ENCODE peak calls at places on chromosomes 5 and 9, in four cellular contexts. One of them, this sample, is unnamed.
A peak's percentile ranks its signal among the peaks of the same experiment; 100 is the strongest.

GRCh38 chr9:105070176-105070575 is 142.2 kb upstream of the ABCA1 start:
- DNase-seq in HepG2: no peak
- DNase-seq in K562: no peak
- DNase-seq in GM12878: no peak
- DNase-seq in this sample: no peak

GRCh38 chr9:98191615-98192502 is 578 bp downstream of the CORO2A start:
- DNase-seq in HepG2: no peak
- DNase-seq in K562: peak; percentile 82
- DNase-seq in GM12878: no peak
- DNase-seq in this sample: peak; percentile 70

GRCh38 chr5:140312067-140312790 is 9.3 kb upstream of the PFDN1 start:
- DNase-seq in HepG2: no peak
- DNase-seq in K562: no peak
- DNase-seq in GM12878: no peak
- DNase-seq in this sample: no peak

GRCh38 chr5:71693828-71694427 is 25.1 kb upstream of the CARTPT start:
- DNase-seq in HepG2: peak; percentile 87
- DNase-seq in K562: no peak
- DNase-seq in GM12878: no peak
- DNase-seq in this sample: no peak

GRCh38 chr9:109600142-109600541 is 102.0 kb upstream of the PTPN3 start:
- DNase-seq in HepG2: no peak
- DNase-seq in K562: no peak
- DNase-seq in GM12878: no peak
- DNase-seq in this sample: no peak

GRCh38 chr5:113226337-113226736 is 208.5 kb downstream of the TSSK1B start:
- DNase-seq in HepG2: no peak
- DNase-seq in K562: no peak
- DNase-seq in GM12878: no peak
- DNase-seq in this sample: no peak

GRCh38 chr5:71653119-71653518 is 66.0 kb upstream of the CARTPT start:
- DNase-seq in HepG2: no peak
- DNase-seq in K562: no peak
- DNase-seq in GM12878: no peak
- DNase-seq in this sample: no peak

GRCh38 chr5:88203977-88204735 is 64.5 kb downstream of the TMEM161B start:
- DNase-seq in HepG2: no peak
- DNase-seq in K562: no peak
- DNase-seq in GM12878: no peak
- DNase-seq in this sample: no peak

GRCh38 chr5:175494271-175495183 is 16.2 kb downstream of the SFXN1 start:
- DNase-seq in HepG2: no peak
- DNase-seq in K562: no peak
- DNase-seq in GM12878: no peak
- DNase-seq in this sample: no peak

GRCh38 chr5:162956570-162956969 is 480.8 kb upstream of the CCNG1 start:
- DNase-seq in HepG2: no peak
- DNase-seq in K562: no peak
- DNase-seq in GM12878: no peak
- DNase-seq in this sample: no peak

GRCh38 chr9:98365227-98365669 is 109.8 kb upstream of the TBC1D2 start:
- DNase-seq in HepG2: peak; percentile 9
- DNase-seq in K562: peak; percentile 52
- DNase-seq in GM12878: no peak
- DNase-seq in this sample: no peak

GRCh38 chr5:173686950-173687349 is 70.5 kb upstream of the BOD1 start:
- DNase-seq in HepG2: no peak
- DNase-seq in K562: no peak
- DNase-seq in GM12878: no peak
- DNase-seq in this sample: no peak

GRCh38 chr9:134455537-134455936 is 129.3 kb downstream of the RXRA start:
- DNase-seq in HepG2: no peak
- DNase-seq in K562: no peak
- DNase-seq in GM12878: no peak
- DNase-seq in this sample: no peak

GRCh38 chr5:61123145-61123544 is 39.1 kb downstream of the SMIM15 start:
- DNase-seq in HepG2: peak; percentile 11
- DNase-seq in K562: no peak
- DNase-seq in GM12878: no peak
- DNase-seq in this sample: no peak

GRCh38 chr9:4530375-4530774 is 40.1 kb downstream of the SLC1A1 start:
- DNase-seq in HepG2: no peak
- DNase-seq in K562: no peak
- DNase-seq in GM12878: peak; percentile 57
- DNase-seq in this sample: no peak

GRCh38 chr5:143896981-143897380 is 85.0 kb downstream of the HMHB1 start:
- DNase-seq in HepG2: no peak
- DNase-seq in K562: no peak
- DNase-seq in GM12878: no peak
- DNase-seq in this sample: no peak

GRCh38 chr5:86644843-86645242 is 27.1 kb downstream of the COX7C start:
- DNase-seq in HepG2: no peak
- DNase-seq in K562: no peak
- DNase-seq in GM12878: no peak
- DNase-seq in this sample: peak; percentile 64

GRCh38 chr5:24539625-24540024 is 105.2 kb downstream of the CDH10 start:
- DNase-seq in HepG2: no peak
- DNase-seq in K562: no peak
- DNase-seq in GM12878: no peak
- DNase-seq in this sample: no peak

GRCh38 chr9:95126739-95127138 is 190.8 kb downstream of the FANCC start:
- DNase-seq in HepG2: no peak
- DNase-seq in K562: no peak
- DNase-seq in GM12878: no peak
- DNase-seq in this sample: no peak

GRCh38 chr9:112005939-112006338 is 109.3 kb downstream of the UGCG start:
- DNase-seq in HepG2: no peak
- DNase-seq in K562: no peak
- DNase-seq in GM12878: no peak
- DNase-seq in this sample: no peak

GRCh38 chr5:173534664-173535063 is 81.8 kb downstream of the BOD1 start:
- DNase-seq in HepG2: no peak
- DNase-seq in K562: no peak
- DNase-seq in GM12878: no peak
- DNase-seq in this sample: no peak

GRCh38 chr5:119483155-119483554 is 30.9 kb downstream of the HSD17B4 start:
- DNase-seq in HepG2: no peak
- DNase-seq in K562: no peak
- DNase-seq in GM12878: no peak
- DNase-seq in this sample: no peak

GRCh38 chr5:74540582-74540981 is 99.9 kb downstream of the ENC1 start:
- DNase-seq in HepG2: no peak
- DNase-seq in K562: no peak
- DNase-seq in GM12878: no peak
- DNase-seq in this sample: no peak

GRCh38 chr9:107283621-107284616 is 840 bp downstream of the RAD23B start:
- DNase-seq in HepG2: peak; percentile 73
- DNase-seq in K562: peak; percentile 64
- DNase-seq in GM12878: peak; percentile 51
- DNase-seq in this sample: peak; percentile 78

GRCh38 chr9:134192311-134192950 is 28.1 kb upstream of the RNU6ATAC start:
- DNase-seq in HepG2: no peak
- DNase-seq in K562: no peak
- DNase-seq in GM12878: no peak
- DNase-seq in this sample: no peak

GRCh38 chr9:108258640-108259039 is 597.1 kb downstream of the ACTL7B start:
- DNase-seq in HepG2: no peak
- DNase-seq in K562: no peak
- DNase-seq in GM12878: no peak
- DNase-seq in this sample: no peak

GRCh38 chr5:73268826-73269225 is 95.8 kb downstream of the TMEM174 start:
- DNase-seq in HepG2: no peak
- DNase-seq in K562: no peak
- DNase-seq in GM12878: no peak
- DNase-seq in this sample: no peak

GRCh38 chr9:87212563-87213154 is 265.4 kb upstream of the GAS1 start:
- DNase-seq in HepG2: no peak
- DNase-seq in K562: peak; percentile 4
- DNase-seq in GM12878: no peak
- DNase-seq in this sample: no peak

GRCh38 chr5:137158691-137159090 is 340.4 kb downstream of the SPOCK1 start:
- DNase-seq in HepG2: no peak
- DNase-seq in K562: no peak
- DNase-seq in GM12878: no peak
- DNase-seq in this sample: no peak

GRCh38 chr5:33891731-33892418 is at the start of gene ADAMTS12:
- DNase-seq in HepG2: no peak
- DNase-seq in K562: peak; percentile 24
- DNase-seq in GM12878: no peak
- DNase-seq in this sample: no peak

DNA sequence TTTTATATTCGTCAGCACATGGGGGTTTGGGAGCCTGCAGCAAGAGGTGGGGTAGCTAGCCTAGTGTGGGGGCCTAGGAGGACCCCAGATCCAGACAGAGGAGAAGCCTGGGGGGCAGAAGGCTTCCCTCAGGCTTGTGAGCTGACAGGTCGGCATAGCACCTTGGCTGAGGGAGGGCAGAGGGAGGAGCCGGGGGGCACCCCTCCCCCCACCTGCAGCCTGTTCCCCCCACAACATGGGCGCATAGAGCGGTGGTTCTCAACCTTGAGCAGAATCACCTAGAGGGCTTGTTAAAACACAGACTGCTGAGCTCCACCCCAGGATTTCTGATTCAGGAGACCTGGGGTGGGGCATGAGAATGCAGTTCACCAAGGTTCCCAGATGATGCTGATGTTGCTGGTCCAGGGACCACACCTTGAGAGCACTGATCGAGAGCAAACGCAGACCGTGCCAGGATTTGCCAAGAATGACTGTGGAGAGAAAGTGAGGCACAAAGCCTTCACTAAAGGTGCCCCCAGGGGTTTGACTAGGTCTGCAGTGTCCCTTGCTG is 163.4 kb downstream of the MACROH2A1 start:
- DNase-seq in HepG2: no peak
- DNase-seq in K562: no peak
- DNase-seq in GM12878: no peak
- DNase-seq in this sample: no peak
- TF ChIP-seq HDAC2 in HepG2: no peak
- TF ChIP-seq HDAC2 in K562: no peak
- TF ChIP-seq HDAC2 in GM12878: no peak
- TF ChIP-seq HDAC2 in this sample: no peak

DNA sequence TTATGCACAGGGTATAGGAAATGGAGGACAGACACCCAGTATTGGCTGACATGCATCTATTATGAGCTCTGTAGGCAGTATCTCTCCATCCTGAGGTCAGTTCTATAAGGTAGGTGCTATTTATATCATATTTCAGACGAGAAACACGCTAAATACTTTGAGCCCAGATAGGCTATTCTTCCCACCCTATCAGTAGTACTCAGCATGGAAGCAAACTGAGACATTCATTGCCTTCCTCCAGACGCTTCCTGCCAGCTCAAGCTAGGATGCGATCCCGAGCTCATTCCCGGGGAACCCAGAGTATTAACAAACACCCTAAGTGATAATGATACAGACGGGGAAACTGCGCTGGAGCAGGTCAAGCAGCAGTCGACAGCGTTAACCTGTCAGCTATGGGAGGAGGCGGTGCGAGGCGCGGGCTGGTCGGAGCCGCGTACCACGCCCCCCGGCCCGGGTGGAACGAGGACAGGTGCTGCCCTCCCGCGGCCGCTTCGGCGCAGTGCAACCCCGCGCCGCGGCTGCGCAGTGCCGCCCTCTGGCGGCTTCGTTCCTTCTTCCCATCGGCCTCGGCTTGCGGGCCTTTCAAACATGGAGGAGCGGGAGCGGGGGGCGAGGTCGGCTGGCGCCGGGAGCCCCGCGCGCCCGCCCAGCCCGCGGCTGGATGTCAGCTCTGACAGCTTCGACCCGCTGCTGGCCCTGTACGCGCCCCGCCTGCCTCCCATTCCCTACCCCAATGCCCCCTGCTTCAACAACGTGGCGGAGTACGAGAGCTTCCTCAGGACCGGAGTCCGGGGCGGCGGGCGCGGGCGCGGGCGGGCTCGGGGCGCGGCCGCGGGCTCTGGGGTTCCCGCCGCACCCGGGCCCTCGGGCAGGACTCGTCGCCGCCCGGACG is at the start of gene LSM11:
- DNase-seq in HepG2: peak; percentile 67
- DNase-seq in K562: peak; percentile 94
- DNase-seq in GM12878: peak; percentile 56
- DNase-seq in this sample: peak; percentile 98
- TF ChIP-seq POLR2AphosphoS5 in HepG2: peak; percentile 35
- TF ChIP-seq POLR2AphosphoS5 in K562: peak; percentile 50
- TF ChIP-seq POLR2AphosphoS5 in GM12878: no peak
- TF ChIP-seq POLR2AphosphoS5 in this sample: no peak

GRCh38 chr5:57777174-57777581 is 294.6 kb upstream of the ACTBL2 start:
- DNase-seq in HepG2: no peak
- DNase-seq in K562: no peak
- DNase-seq in GM12878: no peak
- DNase-seq in this sample: no peak

GRCh38 chr5:57780306-57780958 is 297.8 kb upstream of the ACTBL2 start:
- DNase-seq in HepG2: no peak
- DNase-seq in K562: no peak
- DNase-seq in GM12878: no peak
- DNase-seq in this sample: no peak

GRCh38 chr5:57780959-57781325 is 298.3 kb upstream of the ACTBL2 start:
- DNase-seq in HepG2: no peak
- DNase-seq in K562: no peak
- DNase-seq in GM12878: no peak
- DNase-seq in this sample: no peak

GRCh38 chr5:57778528-57779175 is 296.0 kb upstream of the ACTBL2 start:
- DNase-seq in HepG2: no peak
- DNase-seq in K562: no peak
- DNase-seq in GM12878: no peak
- DNase-seq in this sample: no peak

DNA sequence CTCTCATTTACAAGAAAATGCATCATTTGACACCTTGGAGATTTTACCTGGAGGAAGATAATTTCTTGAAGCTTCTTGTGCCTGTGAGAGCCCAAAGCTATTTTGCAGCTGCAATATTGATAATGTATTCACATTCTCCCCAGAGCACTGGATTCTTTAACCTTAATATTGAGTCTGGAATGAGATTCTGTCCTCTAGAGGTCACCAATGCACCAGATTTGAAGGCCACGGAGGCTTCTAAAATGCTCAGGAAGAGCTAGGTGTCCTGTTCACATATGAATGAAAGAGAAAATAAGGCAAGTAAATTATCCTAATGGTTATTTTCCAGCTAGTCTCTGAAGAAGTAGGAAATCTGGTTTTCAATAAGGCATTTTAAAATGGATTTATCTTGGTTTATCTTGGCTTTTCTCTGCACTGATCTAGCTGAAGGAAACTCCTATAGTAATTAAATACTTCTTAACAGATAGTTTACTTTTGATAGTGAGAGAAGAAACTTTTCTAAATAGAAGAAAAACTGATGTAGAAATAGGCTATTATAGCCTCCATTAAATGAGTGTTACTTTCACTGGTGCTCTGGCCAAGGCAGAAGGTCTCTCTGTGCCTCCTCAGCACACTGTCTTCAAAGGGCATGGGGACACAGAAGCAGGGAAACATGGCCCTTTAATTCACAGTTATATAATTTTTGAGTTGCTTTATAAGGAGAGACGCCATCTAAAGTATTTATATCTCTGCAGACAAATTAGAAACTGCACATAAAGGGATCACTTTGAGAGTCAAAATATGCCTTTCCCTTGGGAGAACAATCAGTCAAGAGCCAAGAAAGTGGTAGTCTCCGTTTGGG is 297.0 kb upstream of the ACTBL2 start:
- DNase-seq in HepG2: peak; percentile 49
- DNase-seq in K562: no peak
- DNase-seq in GM12878: no peak
- DNase-seq in this sample: peak; percentile 49
- TF ChIP-seq HDAC2 in HepG2: no peak
- TF ChIP-seq HDAC2 in K562: no peak
- TF ChIP-seq HDAC2 in GM12878: no peak
- TF ChIP-seq HDAC2 in this sample: no peak

GRCh38 chr5:17305964-17306725 is 88.7 kb downstream of the BASP1 start:
- DNase-seq in HepG2: peak; percentile 9
- DNase-seq in K562: no peak
- DNase-seq in GM12878: no peak
- DNase-seq in this sample: no peak
- TF ChIP-seq POLR2AphosphoS5 in HepG2: no peak
- TF ChIP-seq POLR2AphosphoS5 in K562: no peak
- TF ChIP-seq POLR2AphosphoS5 in GM12878: no peak
- TF ChIP-seq POLR2AphosphoS5 in this sample: no peak

This sample was measured in H1.